ENCODE peak calls at places on chromosome 4, in ten cellular contexts. One of them, this sample, is unnamed. For H3K36me3, the result is how much of the 10 kb centered on the place peaks cover.

GRCh38 chr4:154617820-154618317 is 5.4 kb upstream of the FGG start:
- DNase-seq in PC-9: no peak
- DNase-seq in left lung: no peak
- DNase-seq in Peyer's patch: no peak
- DNase-seq in brain microvascular endothelial cell: no peak
- DNase-seq in right atrium auricular region: no peak
- DNase-seq in left ventricle myocardium inferior: no peak
- DNase-seq in mammary epithelial cell: no peak
- DNase-seq in tibial artery: no peak
- DNase-seq in breast epithelium: no peak
- DNase-seq in this sample: no peak

GRCh38 chr4:20251796-20252655 is at the start of gene SLIT2:
- DNase-seq in breast epithelium: peak
- DNase-seq in Peyer's patch: peak
- DNase-seq in left ventricle myocardium inferior: peak
- DNase-seq in right atrium auricular region: peak
- DNase-seq in left lung: peak
- DNase-seq in PC-9: no peak
- DNase-seq in brain microvascular endothelial cell: peak
- DNase-seq in mammary epithelial cell: peak
- DNase-seq in tibial artery: peak
- DNase-seq in this sample: peak

GRCh38 chr4:173262363-173262762 is 71.8 kb downstream of the HMGB2 start:
- DNase-seq in mammary epithelial cell: no peak
- DNase-seq in breast epithelium: no peak
- DNase-seq in Peyer's patch: no peak
- DNase-seq in right atrium auricular region: no peak
- DNase-seq in tibial artery: no peak
- DNase-seq in left lung: no peak
- DNase-seq in PC-9: no peak
- DNase-seq in brain microvascular endothelial cell: no peak
- DNase-seq in left ventricle myocardium inferior: no peak
- DNase-seq in this sample: no peak

GRCh38 chr4:118969359-118969758 is 80.7 kb downstream of the SYNPO2 start:
- DNase-seq in left lung: no peak
- DNase-seq in Peyer's patch: no peak
- DNase-seq in brain microvascular endothelial cell: peak
- DNase-seq in left ventricle myocardium inferior: peak
- DNase-seq in tibial artery: peak
- DNase-seq in right atrium auricular region: peak
- DNase-seq in breast epithelium: peak
- DNase-seq in PC-9: no peak
- DNase-seq in mammary epithelial cell: peak
- DNase-seq in this sample: peak

GRCh38 chr4:5932021-5932553 is 39.2 kb upstream of the CRMP1 start:
- DNase-seq in left lung: no peak
- DNase-seq in PC-9: no peak
- DNase-seq in left ventricle myocardium inferior: no peak
- DNase-seq in right atrium auricular region: no peak
- DNase-seq in breast epithelium: no peak
- DNase-seq in Peyer's patch: no peak
- DNase-seq in brain microvascular endothelial cell: no peak
- DNase-seq in mammary epithelial cell: no peak
- DNase-seq in tibial artery: no peak
- DNase-seq in this sample: no peak

GRCh38 chr4:122542411-122543236 is 78.2 kb downstream of the IL21 start:
- DNase-seq in mammary epithelial cell: peak
- DNase-seq in Peyer's patch: no peak
- DNase-seq in PC-9: no peak
- DNase-seq in tibial artery: no peak
- DNase-seq in left lung: no peak
- DNase-seq in brain microvascular endothelial cell: peak
- DNase-seq in breast epithelium: no peak
- DNase-seq in right atrium auricular region: no peak
- DNase-seq in left ventricle myocardium inferior: no peak
- DNase-seq in this sample: no peak

GRCh38 chr4:67006791-67007190 is 538.5 kb downstream of the CENPC start:
- DNase-seq in right atrium auricular region: no peak
- DNase-seq in breast epithelium: no peak
- DNase-seq in left ventricle myocardium inferior: no peak
- DNase-seq in brain microvascular endothelial cell: no peak
- DNase-seq in mammary epithelial cell: no peak
- DNase-seq in left lung: no peak
- DNase-seq in PC-9: no peak
- DNase-seq in Peyer's patch: no peak
- DNase-seq in tibial artery: no peak
- DNase-seq in this sample: no peak

GRCh38 chr4:94924566-94924965 is 166.8 kb downstream of the BMPR1B start:
- DNase-seq in left lung: no peak
- DNase-seq in Peyer's patch: no peak
- DNase-seq in mammary epithelial cell: peak
- DNase-seq in right atrium auricular region: no peak
- DNase-seq in PC-9: no peak
- DNase-seq in left ventricle myocardium inferior: no peak
- DNase-seq in breast epithelium: no peak
- DNase-seq in tibial artery: no peak
- DNase-seq in brain microvascular endothelial cell: no peak
- DNase-seq in this sample: no peak

GRCh38 chr4:21765810-21766407 is 182.7 kb downstream of the KCNIP4 start:
- DNase-seq in brain microvascular endothelial cell: peak
- DNase-seq in breast epithelium: no peak
- DNase-seq in right atrium auricular region: no peak
- DNase-seq in left ventricle myocardium inferior: no peak
- DNase-seq in tibial artery: no peak
- DNase-seq in PC-9: peak
- DNase-seq in mammary epithelial cell: peak
- DNase-seq in Peyer's patch: no peak
- DNase-seq in left lung: no peak
- DNase-seq in this sample: peak

GRCh38 chr4:26452565-26453531 is 37.4 kb downstream of the CCKAR start:
- DNase-seq in tibial artery: no peak
- DNase-seq in left ventricle myocardium inferior: no peak
- DNase-seq in left lung: no peak
- DNase-seq in Peyer's patch: no peak
- DNase-seq in breast epithelium: no peak
- DNase-seq in brain microvascular endothelial cell: no peak
- DNase-seq in right atrium auricular region: no peak
- DNase-seq in mammary epithelial cell: no peak
- DNase-seq in PC-9: no peak
- DNase-seq in this sample: no peak

GRCh38 chr4:167587361-167587760 is 353.1 kb upstream of the SPOCK3 start:
- DNase-seq in right atrium auricular region: no peak
- DNase-seq in Peyer's patch: no peak
- DNase-seq in brain microvascular endothelial cell: no peak
- DNase-seq in left ventricle myocardium inferior: no peak
- DNase-seq in breast epithelium: no peak
- DNase-seq in PC-9: no peak
- DNase-seq in left lung: no peak
- DNase-seq in tibial artery: no peak
- DNase-seq in mammary epithelial cell: no peak
- DNase-seq in this sample: no peak

GRCh38 chr4:124711469-124712416 is 789 bp downstream of the ANKRD50 start:
- DNase-seq in left ventricle myocardium inferior: no peak
- DNase-seq in right atrium auricular region: peak
- DNase-seq in breast epithelium: peak
- DNase-seq in brain microvascular endothelial cell: peak
- DNase-seq in left lung: no peak
- DNase-seq in Peyer's patch: peak
- DNase-seq in PC-9: peak
- DNase-seq in mammary epithelial cell: peak
- DNase-seq in tibial artery: peak
- DNase-seq in this sample: peak

GRCh38 chr4:83285022-83285387 is 407 bp upstream of the COQ2 start:
- DNase-seq in breast epithelium: no peak
- DNase-seq in left ventricle myocardium inferior: no peak
- DNase-seq in brain microvascular endothelial cell: peak
- DNase-seq in left lung: no peak
- DNase-seq in PC-9: no peak
- DNase-seq in right atrium auricular region: no peak
- DNase-seq in mammary epithelial cell: peak
- DNase-seq in Peyer's patch: no peak
- DNase-seq in tibial artery: no peak
- DNase-seq in this sample: peak

GRCh38 chr4:86498560-86499166 is 95.5 kb upstream of the PTPN13 start:
- DNase-seq in left lung: no peak
- DNase-seq in mammary epithelial cell: peak
- DNase-seq in brain microvascular endothelial cell: peak
- DNase-seq in PC-9: peak
- DNase-seq in right atrium auricular region: no peak
- DNase-seq in tibial artery: no peak
- DNase-seq in left ventricle myocardium inferior: no peak
- DNase-seq in breast epithelium: no peak
- DNase-seq in Peyer's patch: no peak
- DNase-seq in this sample: peak

GRCh38 chr4:105147226-105148151 is 813 bp downstream of the TET2 start:
- DNase-seq in PC-9: no peak
- DNase-seq in right atrium auricular region: no peak
- DNase-seq in breast epithelium: no peak
- DNase-seq in left lung: peak
- DNase-seq in mammary epithelial cell: peak
- DNase-seq in tibial artery: no peak
- DNase-seq in brain microvascular endothelial cell: no peak
- DNase-seq in Peyer's patch: peak
- DNase-seq in left ventricle myocardium inferior: no peak
- DNase-seq in this sample: peak

GRCh38 chr4:80112236-80112635 is 39.2 kb upstream of the ANTXR2 start:
- DNase-seq in tibial artery: no peak
- DNase-seq in breast epithelium: no peak
- DNase-seq in right atrium auricular region: no peak
- DNase-seq in left ventricle myocardium inferior: peak
- DNase-seq in left lung: no peak
- DNase-seq in brain microvascular endothelial cell: no peak
- DNase-seq in mammary epithelial cell: no peak
- DNase-seq in Peyer's patch: no peak
- DNase-seq in PC-9: no peak
- DNase-seq in this sample: no peak

GRCh38 chr4:183746305-183747229 is 87.5 kb downstream of the TRAPPC11 start:
- DNase-seq in left ventricle myocardium inferior: no peak
- DNase-seq in breast epithelium: no peak
- DNase-seq in left lung: no peak
- DNase-seq in tibial artery: peak
- DNase-seq in brain microvascular endothelial cell: no peak
- DNase-seq in PC-9: no peak
- DNase-seq in right atrium auricular region: no peak
- DNase-seq in Peyer's patch: no peak
- DNase-seq in mammary epithelial cell: no peak
- DNase-seq in this sample: no peak

GRCh38 chr4:957581-958313 is 15.6 kb downstream of the DGKQ start:
- DNase-seq in Peyer's patch: peak
- DNase-seq in right atrium auricular region: no peak
- DNase-seq in left lung: peak
- DNase-seq in tibial artery: peak
- DNase-seq in mammary epithelial cell: no peak
- DNase-seq in left ventricle myocardium inferior: no peak
- DNase-seq in brain microvascular endothelial cell: no peak
- DNase-seq in PC-9: no peak
- DNase-seq in breast epithelium: no peak
- DNase-seq in this sample: no peak

GRCh38 chr4:152307669-152308068 is 228.2 kb downstream of the FBXW7 start:
- DNase-seq in Peyer's patch: no peak
- DNase-seq in left lung: no peak
- DNase-seq in right atrium auricular region: no peak
- DNase-seq in left ventricle myocardium inferior: no peak
- DNase-seq in mammary epithelial cell: no peak
- DNase-seq in PC-9: no peak
- DNase-seq in breast epithelium: no peak
- DNase-seq in tibial artery: no peak
- DNase-seq in brain microvascular endothelial cell: no peak
- DNase-seq in this sample: no peak

GRCh38 chr4:17934286-17934685 is 87.3 kb downstream of the LCORL start:
- DNase-seq in brain microvascular endothelial cell: no peak
- DNase-seq in breast epithelium: no peak
- DNase-seq in left ventricle myocardium inferior: no peak
- DNase-seq in left lung: no peak
- DNase-seq in Peyer's patch: no peak
- DNase-seq in mammary epithelial cell: no peak
- DNase-seq in right atrium auricular region: no peak
- DNase-seq in tibial artery: no peak
- DNase-seq in PC-9: no peak
- DNase-seq in this sample: no peak

GRCh38 chr4:78907638-78908037 is 31.6 kb downstream of the PAQR3 start:
- DNase-seq in right atrium auricular region: no peak
- DNase-seq in brain microvascular endothelial cell: no peak
- DNase-seq in PC-9: no peak
- DNase-seq in tibial artery: no peak
- DNase-seq in left ventricle myocardium inferior: no peak
- DNase-seq in Peyer's patch: no peak
- DNase-seq in mammary epithelial cell: no peak
- DNase-seq in breast epithelium: no peak
- DNase-seq in left lung: no peak
- DNase-seq in this sample: no peak

GRCh38 chr4:78910612-78911011 is 28.6 kb downstream of the PAQR3 start:
- DNase-seq in breast epithelium: no peak
- DNase-seq in right atrium auricular region: no peak
- DNase-seq in brain microvascular endothelial cell: no peak
- DNase-seq in mammary epithelial cell: no peak
- DNase-seq in tibial artery: no peak
- DNase-seq in PC-9: no peak
- DNase-seq in left ventricle myocardium inferior: no peak
- DNase-seq in Peyer's patch: no peak
- DNase-seq in left lung: no peak
- DNase-seq in this sample: no peak
- TF ChIP-seq CTCF in breast epithelium: no peak
- TF ChIP-seq CTCF in right atrium auricular region: no peak
- TF ChIP-seq CTCF in brain microvascular endothelial cell: no peak
- TF ChIP-seq CTCF in mammary epithelial cell: no peak
- TF ChIP-seq CTCF in tibial artery: no peak
- TF ChIP-seq CTCF in PC-9: no peak
- TF ChIP-seq CTCF in left ventricle myocardium inferior: no peak
- TF ChIP-seq CTCF in Peyer's patch: no peak
- TF ChIP-seq CTCF in left lung: no peak
- TF ChIP-seq CTCF in this sample: no peak

GRCh38 chr4:187780070-187780469 is 215.5 kb upstream of the ZFP42 start:
- DNase-seq in breast epithelium: no peak
- DNase-seq in Peyer's patch: no peak
- DNase-seq in PC-9: no peak
- DNase-seq in mammary epithelial cell: no peak
- DNase-seq in left lung: no peak
- DNase-seq in left ventricle myocardium inferior: no peak
- DNase-seq in tibial artery: no peak
- DNase-seq in right atrium auricular region: no peak
- DNase-seq in brain microvascular endothelial cell: no peak
- DNase-seq in this sample: no peak
- H3K27ac ChIP-seq in breast epithelium: no peak
- H3K27ac ChIP-seq in Peyer's patch: no peak
- H3K27ac ChIP-seq in PC-9: no peak
- H3K27ac ChIP-seq in mammary epithelial cell: no peak
- H3K27ac ChIP-seq in left lung: no peak
- H3K27ac ChIP-seq in left ventricle myocardium inferior: no peak
- H3K27ac ChIP-seq in tibial artery: no peak
- H3K27ac ChIP-seq in right atrium auricular region: no peak
- H3K27ac ChIP-seq in brain microvascular endothelial cell: no peak
- H3K27ac ChIP-seq in this sample: no peak

GRCh38 chr4:88264338-88264737 is 20.0 kb downstream of the PPM1K start:
- DNase-seq in mammary epithelial cell: no peak
- DNase-seq in Peyer's patch: no peak
- DNase-seq in tibial artery: no peak
- DNase-seq in left lung: no peak
- DNase-seq in brain microvascular endothelial cell: no peak
- DNase-seq in right atrium auricular region: no peak
- DNase-seq in breast epithelium: no peak
- DNase-seq in PC-9: no peak
- DNase-seq in left ventricle myocardium inferior: no peak
- DNase-seq in this sample: no peak
- H3K36me3 ChIP-seq in mammary epithelial cell: under half
- H3K36me3 ChIP-seq in Peyer's patch: under half
- H3K36me3 ChIP-seq in tibial artery: half or more
- H3K36me3 ChIP-seq in left lung: under half
- H3K36me3 ChIP-seq in brain microvascular endothelial cell: under half
- H3K36me3 ChIP-seq in right atrium auricular region: half or more
- H3K36me3 ChIP-seq in breast epithelium: under half
- H3K36me3 ChIP-seq in PC-9: under half
- H3K36me3 ChIP-seq in left ventricle myocardium inferior: half or more
- H3K36me3 ChIP-seq in this sample: under half

GRCh38 chr4:10160280-10160856 is 43.8 kb upstream of the WDR1 start:
- DNase-seq in tibial artery: no peak
- DNase-seq in left ventricle myocardium inferior: no peak
- DNase-seq in mammary epithelial cell: no peak
- DNase-seq in breast epithelium: no peak
- DNase-seq in Peyer's patch: no peak
- DNase-seq in right atrium auricular region: no peak
- DNase-seq in brain microvascular endothelial cell: peak
- DNase-seq in PC-9: no peak
- DNase-seq in left lung: no peak
- DNase-seq in this sample: no peak
- TF ChIP-seq CTCF in tibial artery: no peak
- TF ChIP-seq CTCF in left ventricle myocardium inferior: peak
- TF ChIP-seq CTCF in mammary epithelial cell: peak
- TF ChIP-seq CTCF in breast epithelium: no peak
- TF ChIP-seq CTCF in Peyer's patch: no peak
- TF ChIP-seq CTCF in right atrium auricular region: peak
- TF ChIP-seq CTCF in brain microvascular endothelial cell: peak
- TF ChIP-seq CTCF in PC-9: no peak
- TF ChIP-seq CTCF in left lung: no peak
- TF ChIP-seq CTCF in this sample: peak

This sample was measured in A673.